ENCODE peak calls at places on chromosomes 6 and 20, in nine cellular contexts. M is left ventricle myocardium superior; I is EL; F is CD4-positive, alpha-beta T cell; C is pancreas; Z is NCI-H1436; R is activated CD8-positive, alpha-beta T cell treated with anti-CD3 and anti-CD28 coated beads for 36 hours; J is CD8-positive, alpha-beta memory T cell; B is NCI-H2171. U is an unnamed sample.

GRCh38 chr6:125363360-125364121 is 61.8 kb upstream of the HDDC2 start:
- DNase-seq in B (peak; percentile 71), F (no peak), Z (no peak), C (no peak), R (peak; percentile 9), M (peak; percentile 79), I (peak; percentile 36), J (no peak), U (no peak)

GRCh38 chr6:446418-447366 is 55.1 kb downstream of the IRF4 start:
- DNase-seq in F (peak; percentile 77), Z (no peak), J (peak; percentile 68), R (peak; percentile 97), M (no peak), B (no peak), C (no peak), I (no peak), U (no peak)

GRCh38 chr20:61949363-61949713 is 116.3 kb downstream of the TAF4 start:
- DNase-seq in B (no peak), I (no peak), F (no peak), Z (no peak), R (no peak), M (peak; percentile 18), C (no peak), J (no peak), U (no peak)

GRCh38 chr6:35731736-35732532 is 4.9 kb upstream of the ARMC12 start:
- DNase-seq in Z (peak; percentile 84), B (peak; percentile 94), C (peak; percentile 95), R (peak; percentile 98), M (peak; percentile 99), F (peak; percentile 98), J (peak; percentile 92), I (peak; percentile 86), U (peak; percentile 45)

GRCh38 chr20:57711311-57711712 is 1.5 kb upstream of the PMEPA1 start:
- DNase-seq in C (no peak), R (no peak), I (no peak), B (no peak), F (no peak), Z (no peak), M (no peak), J (no peak), U (no peak)

GRCh38 chr20:3933126-3933684 is 44.0 kb downstream of the PANK2 start:
- DNase-seq in C (no peak), I (no peak), F (no peak), Z (no peak), M (no peak), J (no peak), B (no peak), R (no peak), U (no peak)

GRCh38 chr6:117956386-117956785 is 49.3 kb downstream of the SLC35F1 start:
- DNase-seq in F (no peak), J (no peak), C (no peak), R (no peak), I (no peak), M (no peak), Z (no peak), B (no peak), U (no peak)

GRCh38 chr20:50630578-50631263 is 60.6 kb downstream of the RIPOR3 start:
- DNase-seq in M (no peak), Z (no peak), C (no peak), I (no peak), F (no peak), R (no peak), J (no peak), B (no peak), U (no peak)

GRCh38 chr6:111766524-111766857 is 106.8 kb downstream of the FYN start:
- DNase-seq in B (no peak), R (no peak), M (no peak), Z (no peak), F (no peak), I (no peak), J (no peak), C (no peak), U (no peak)

GRCh38 chr6:36701401-36701991 is 3.9 kb downstream of the RAB44 start:
- DNase-seq in I (peak; percentile 50), J (no peak), B (no peak), Z (peak; percentile 7), C (no peak), F (no peak), R (no peak), M (no peak), U (no peak)

GRCh38 chr20:56802805-56803204 is 173.7 kb downstream of the TFAP2C start:
- DNase-seq in R (no peak), I (no peak), C (no peak), M (no peak), B (no peak), F (no peak), Z (no peak), J (no peak), U (no peak)

GRCh38 chr6:83169511-83169910 is 23.6 kb downstream of the PGM3 start:
- DNase-seq in M (no peak), F (no peak), J (no peak), Z (no peak), I (no peak), C (no peak), B (no peak), R (no peak), U (no peak)